ENCODE peak calls at places on chromosomes 13 and 19, in four cellular contexts. C, H, O and A are unnamed samples.

GRCh38 chr13:22047082-22047784 is 376.4 kb downstream of the FGF9 start:
- DNase-seq in C (no peak), O (no peak), H (no peak), A (no peak)

GRCh38 chr19:10655457-10656312 is 1.5 kb downstream of the ILF3 start:
- DNase-seq in O (no peak), C (no peak), H (peak; percentile 46), A (peak; percentile 38)

GRCh38 chr13:85896516-85897450 is 97.6 kb upstream of the SLITRK6 start:
- DNase-seq in O (no peak), C (no peak), H (no peak), A (no peak)

GRCh38 chr13:40665061-40665753 is 1.2 kb downstream of the FOXO1 start:
- DNase-seq in H (no peak), O (no peak), C (peak; percentile 34), A (peak; percentile 30)

GRCh38 chr19:7986321-7987083 is 18.9 kb downstream of the ELAVL1 start:
- DNase-seq in O (no peak), H (peak; percentile 30), C (no peak), A (no peak)

GRCh38 chr13:46983881-46984280 is 87.0 kb upstream of the HTR2A start:
- DNase-seq in O (no peak), C (no peak), H (no peak), A (no peak)

GRCh38 chr19:54062643-54063042 is 1.1 kb downstream of the VSTM1 start:
- DNase-seq in C (no peak), O (no peak), H (no peak), A (no peak)

GRCh38 chr13:51721485-51721884 is 82.5 kb downstream of the DHRS12 start:
- DNase-seq in O (no peak), C (peak; percentile 37), H (no peak), A (no peak)

GRCh38 chr13:37769078-37769477 is 100.5 kb downstream of the TRPC4 start:
- DNase-seq in O (no peak), H (no peak), C (no peak), A (no peak)

GRCh38 chr13:88908896-88909535 is 1237.8 kb downstream of the SLITRK5 start:
- DNase-seq in O (no peak), H (no peak), C (peak; percentile 72), A (peak; percentile 74)

GRCh38 chr13:44523176-44524017 is 52.7 kb downstream of the TSC22D1 start:
- DNase-seq in O (no peak), H (peak; percentile 43), C (no peak), A (peak; percentile 28)

GRCh38 chr13:96958286-96958891 is 35.9 kb downstream of the OXGR1 start:
- DNase-seq in O (no peak), H (peak; percentile 38), C (no peak), A (peak; percentile 11)

GRCh38 chr13:96963786-96964475 is 30.3 kb downstream of the OXGR1 start:
- DNase-seq in C (no peak), O (no peak), H (no peak), A (no peak)

DNA sequence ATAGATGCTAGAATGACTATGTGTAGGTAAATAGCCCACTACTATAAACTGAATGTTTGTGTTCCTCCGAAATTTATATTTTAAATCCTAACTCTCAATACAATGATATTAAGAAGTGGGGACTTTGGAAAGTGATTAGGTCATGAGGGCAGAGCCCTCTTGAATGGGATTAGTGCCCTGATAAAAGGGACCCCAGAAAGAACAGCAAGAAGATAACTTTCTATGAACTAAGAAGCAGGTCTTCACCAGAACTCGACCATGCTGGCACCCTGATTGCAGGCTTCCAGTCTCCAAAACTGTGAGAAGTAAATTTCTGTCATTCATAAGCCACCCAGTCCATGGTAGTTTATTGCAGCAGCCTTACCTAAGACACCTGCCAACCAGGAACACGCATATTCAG is 33.9 kb downstream of the OXGR1 start:
- DNase-seq in O (no peak), C (no peak), H (no peak), A (no peak)
- H3K4me1 ChIP-seq in O (no peaks in the 10 kb centered on the region), C (no peaks in the 10 kb centered on the region), H (no peaks in the 10 kb centered on the region), A (no peaks in the 10 kb centered on the region)

DNA sequence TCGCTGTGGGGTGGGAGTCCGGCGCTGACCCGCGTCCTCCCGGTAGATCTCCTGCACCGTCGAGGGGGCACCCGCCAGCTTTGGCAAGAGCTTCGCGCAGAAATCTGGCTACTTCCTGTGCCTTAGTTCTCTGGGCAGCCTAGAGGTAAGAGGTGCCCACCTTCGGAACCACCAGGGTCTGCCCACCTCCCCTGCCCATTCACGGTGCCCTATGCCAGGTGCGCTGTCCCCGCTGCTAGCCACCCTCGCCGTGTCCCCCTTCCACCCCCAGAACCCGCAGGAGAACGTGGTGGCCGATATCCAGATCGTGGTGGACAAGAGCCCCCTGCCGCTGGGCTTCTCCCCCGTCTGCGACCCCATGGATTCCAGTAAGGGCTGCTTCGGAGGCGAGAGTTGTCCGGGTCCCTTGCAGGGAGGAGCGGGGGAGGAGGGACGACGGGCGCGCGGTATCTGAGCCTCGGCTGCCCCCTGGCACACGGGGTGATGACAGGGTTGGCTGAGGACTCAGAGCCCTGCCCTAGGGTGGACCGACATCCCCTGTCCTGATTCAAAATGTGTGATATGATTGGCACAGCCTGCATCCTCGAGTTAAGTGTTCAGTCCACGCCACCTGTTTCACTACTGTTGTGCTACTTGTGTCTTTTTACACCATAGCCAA is 549 bp downstream of the MVB12A start:
- DNase-seq in C (peak; percentile 31), O (peak; percentile 78), H (peak; percentile 67), A (no peak)
- H3K27ac ChIP-seq in C (peak overlapping the region; percentile 79), O (peak overlapping the region; percentile 56), H (no peak overlapping the region), A (peak overlapping the region; percentile 72)

DNA sequence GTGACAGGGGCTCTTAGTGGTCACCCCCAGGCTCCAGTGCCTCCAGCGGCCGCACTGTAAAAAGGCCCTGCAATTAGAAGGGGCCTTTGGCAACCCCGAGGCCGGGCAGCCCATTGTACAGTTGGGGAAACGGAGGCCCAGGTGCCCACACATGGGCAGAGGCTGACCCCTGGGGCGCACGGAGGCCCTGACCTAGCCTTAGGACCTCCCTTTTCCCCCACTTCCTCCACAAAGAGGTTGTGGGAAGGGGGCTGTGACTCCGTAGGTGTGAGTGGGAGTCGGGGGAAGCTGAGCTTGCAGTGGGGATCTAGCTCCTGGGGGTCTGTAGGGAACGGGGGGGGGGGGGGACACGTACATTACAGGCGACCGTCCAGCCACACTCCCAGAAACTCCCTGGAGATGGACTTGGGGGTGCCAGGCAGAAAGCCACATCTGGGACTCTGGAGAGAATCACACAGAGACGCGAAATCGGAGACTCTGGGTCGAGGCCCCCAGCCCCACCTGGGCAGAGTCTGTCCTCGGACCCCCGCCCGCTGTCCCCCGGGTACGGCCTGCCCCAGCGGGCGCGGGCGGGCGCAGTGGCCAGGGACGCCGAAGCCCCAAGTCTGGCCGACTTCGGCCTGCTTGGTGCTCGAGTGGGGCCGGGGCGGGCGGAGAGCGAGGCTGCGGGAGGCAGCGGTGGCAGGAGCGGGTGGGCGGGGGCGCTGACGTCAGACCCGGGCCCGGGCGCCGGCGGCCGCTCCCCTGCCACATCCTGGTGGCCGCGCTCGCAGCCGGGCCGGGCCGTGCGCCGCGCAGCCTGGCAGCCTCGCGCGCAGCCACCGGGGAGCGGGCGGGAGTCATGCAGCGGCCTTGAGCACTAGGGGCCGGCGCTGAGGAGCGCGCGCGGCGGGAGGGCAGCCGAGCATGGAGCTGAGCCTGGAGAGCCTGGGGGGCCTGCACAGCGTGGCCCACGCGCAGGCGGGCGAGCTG is at the start of gene ONECUT3:
- DNase-seq in C (no peak), H (no peak), O (no peak), A (no peak)
- TF ChIP-seq POLR2AphosphoS5 in C (no peak), H (no peak), O (no peak), A (no peak)

DNA sequence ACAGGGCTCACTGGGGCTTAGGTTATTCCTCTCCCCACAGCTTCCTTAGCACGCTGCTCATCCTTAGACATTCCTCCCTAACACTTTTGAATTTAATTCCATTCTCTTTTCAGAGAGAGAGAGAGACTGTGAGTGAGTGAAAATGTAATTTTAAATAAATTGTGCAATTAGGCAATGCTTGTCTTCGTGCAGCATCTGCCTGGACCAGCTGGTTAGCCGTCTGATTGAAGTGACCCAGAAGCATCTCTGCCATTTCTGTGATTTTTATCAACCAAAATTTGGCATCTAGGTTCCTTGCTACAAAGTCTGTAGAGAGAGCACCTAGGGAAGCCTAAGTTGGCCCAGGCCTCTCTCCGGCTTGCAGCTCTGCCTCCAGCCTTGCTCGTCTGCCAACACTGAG is 138.6 kb upstream of the GPR12 start:
- DNase-seq in C (no peak), H (no peak), O (no peak), A (no peak)
- H3K4me1 ChIP-seq in C (no peaks in the 10 kb centered on the region), H (peaks cover 6% of the 10 kb centered on the region), O (no peaks in the 10 kb centered on the region), A (no peaks in the 10 kb centered on the region)

GRCh38 chr19:6039541-6040225 is 61.7 kb upstream of the RANBP3 start:
- DNase-seq in O (peak; percentile 55), H (no peak), C (no peak), A (no peak)
- H3K27ac ChIP-seq in O (no peak overlapping the region), H (no peak overlapping the region), C (no peak overlapping the region), A (no peak overlapping the region)

GRCh38 chr13:99995104-99995502 is 13.5 kb downstream of the ZIC2 start:
- DNase-seq in H (no peak), C (no peak), O (no peak), A (no peak)
- TF ChIP-seq POLR2AphosphoS5 in H (no peak), C (no peak), O (no peak), A (no peak)

GRCh38 chr19:44998025-44998424 is 3.2 kb upstream of the RELB start:
- DNase-seq in H (no peak), C (no peak), O (no peak), A (no peak)

GRCh38 chr19:45008554-45008953 is 7.3 kb downstream of the RELB start:
- DNase-seq in H (no peak), O (no peak), C (no peak), A (no peak)

GRCh38 chr19:45005787-45006186 is 4.5 kb downstream of the RELB start:
- DNase-seq in H (no peak), O (no peak), C (no peak), A (no peak)

GRCh38 chr19:45001087-45001739 is at the start of gene RELB:
- DNase-seq in H (peak; percentile 85), O (peak; percentile 97), C (peak; percentile 94), A (peak; percentile 92)

DNA sequence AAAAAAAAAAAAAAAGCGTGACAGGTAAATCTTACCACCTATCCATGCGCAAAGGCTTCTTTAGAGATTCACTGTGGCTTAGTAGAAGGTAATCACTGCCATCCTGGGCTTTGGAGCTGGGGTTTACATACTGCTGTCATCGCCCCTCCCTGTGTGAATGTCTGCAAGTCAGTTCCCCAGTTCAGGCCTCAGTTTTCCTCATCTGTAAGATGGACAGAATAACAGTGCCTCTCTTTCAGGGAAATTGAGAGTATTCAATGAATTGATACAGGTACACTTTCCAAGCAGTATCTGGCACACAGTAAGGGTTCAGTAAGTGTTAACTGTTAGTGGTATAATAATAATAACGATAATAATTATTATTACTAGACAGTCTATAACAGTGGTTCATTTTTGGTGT is 2.2 kb downstream of the RELB start:
- DNase-seq in O (no peak), H (no peak), C (no peak), A (no peak)
- H3K4me1 ChIP-seq in O (peaks cover 10% of the 10 kb centered on the region), H (peaks cover 8% of the 10 kb centered on the region), C (no peaks in the 10 kb centered on the region), A (no peaks in the 10 kb centered on the region)